ENCODE peak calls at places on chromosome 13, in nine cellular contexts. One of them, this sample, is unnamed.

GRCh38 chr13:50942630-50943311 is 33.2 kb downstream of the RNASEH2B start:
- DNase-seq in DMS153: no peak
- DNase-seq in left ventricle myocardium inferior: no peak
- DNase-seq in activated CD4-positive, alpha-beta memory T cell treated with anti-CD3 and anti-CD28 coated beads, Interleukin-2, amount 10 ng/mL, durations not matched to agents 7 days and 5 days: no peak
- DNase-seq in EL: no peak
- DNase-seq in mammary epithelial cell: no peak
- DNase-seq in epithelial cell of prostate: no peak
- DNase-seq in hepatic stellate cell: no peak
- DNase-seq in fibroblast of the aortic adventitia: no peak
- DNase-seq in this sample: no peak

GRCh38 chr13:47334173-47334572 is 437.3 kb upstream of the HTR2A start:
- DNase-seq in activated CD4-positive, alpha-beta memory T cell treated with anti-CD3 and anti-CD28 coated beads, Interleukin-2, amount 10 ng/mL, durations not matched to agents 7 days and 5 days: no peak
- DNase-seq in DMS153: no peak
- DNase-seq in epithelial cell of prostate: no peak
- DNase-seq in EL: peak
- DNase-seq in hepatic stellate cell: no peak
- DNase-seq in left ventricle myocardium inferior: no peak
- DNase-seq in mammary epithelial cell: no peak
- DNase-seq in fibroblast of the aortic adventitia: peak
- DNase-seq in this sample: no peak

GRCh38 chr13:95181586-95181985 is 119.7 kb downstream of the ABCC4 start:
- DNase-seq in hepatic stellate cell: no peak
- DNase-seq in activated CD4-positive, alpha-beta memory T cell treated with anti-CD3 and anti-CD28 coated beads, Interleukin-2, amount 10 ng/mL, durations not matched to agents 7 days and 5 days: no peak
- DNase-seq in mammary epithelial cell: no peak
- DNase-seq in DMS153: no peak
- DNase-seq in fibroblast of the aortic adventitia: no peak
- DNase-seq in EL: no peak
- DNase-seq in left ventricle myocardium inferior: no peak
- DNase-seq in epithelial cell of prostate: no peak
- DNase-seq in this sample: no peak

GRCh38 chr13:59444210-59444857 is 719.4 kb downstream of the DIAPH3 start:
- DNase-seq in fibroblast of the aortic adventitia: no peak
- DNase-seq in EL: no peak
- DNase-seq in epithelial cell of prostate: no peak
- DNase-seq in left ventricle myocardium inferior: no peak
- DNase-seq in hepatic stellate cell: no peak
- DNase-seq in mammary epithelial cell: no peak
- DNase-seq in DMS153: peak
- DNase-seq in activated CD4-positive, alpha-beta memory T cell treated with anti-CD3 and anti-CD28 coated beads, Interleukin-2, amount 10 ng/mL, durations not matched to agents 7 days and 5 days: no peak
- DNase-seq in this sample: no peak

GRCh38 chr13:98416408-98416807 is 160.5 kb downstream of the STK24 start:
- DNase-seq in DMS153: peak
- DNase-seq in hepatic stellate cell: no peak
- DNase-seq in epithelial cell of prostate: peak
- DNase-seq in EL: no peak
- DNase-seq in fibroblast of the aortic adventitia: no peak
- DNase-seq in activated CD4-positive, alpha-beta memory T cell treated with anti-CD3 and anti-CD28 coated beads, Interleukin-2, amount 10 ng/mL, durations not matched to agents 7 days and 5 days: no peak
- DNase-seq in mammary epithelial cell: no peak
- DNase-seq in left ventricle myocardium inferior: no peak
- DNase-seq in this sample: peak

GRCh38 chr13:23146811-23147245 is 34.0 kb upstream of the SGCG start:
- DNase-seq in activated CD4-positive, alpha-beta memory T cell treated with anti-CD3 and anti-CD28 coated beads, Interleukin-2, amount 10 ng/mL, durations not matched to agents 7 days and 5 days: no peak
- DNase-seq in fibroblast of the aortic adventitia: no peak
- DNase-seq in hepatic stellate cell: no peak
- DNase-seq in EL: no peak
- DNase-seq in DMS153: no peak
- DNase-seq in mammary epithelial cell: no peak
- DNase-seq in epithelial cell of prostate: no peak
- DNase-seq in left ventricle myocardium inferior: no peak
- DNase-seq in this sample: no peak

GRCh38 chr13:99119686-99120085 is 81.0 kb upstream of the UBAC2 start:
- DNase-seq in activated CD4-positive, alpha-beta memory T cell treated with anti-CD3 and anti-CD28 coated beads, Interleukin-2, amount 10 ng/mL, durations not matched to agents 7 days and 5 days: no peak
- DNase-seq in mammary epithelial cell: peak
- DNase-seq in EL: no peak
- DNase-seq in DMS153: no peak
- DNase-seq in epithelial cell of prostate: no peak
- DNase-seq in hepatic stellate cell: no peak
- DNase-seq in fibroblast of the aortic adventitia: no peak
- DNase-seq in left ventricle myocardium inferior: no peak
- DNase-seq in this sample: no peak

GRCh38 chr13:32734511-32734910 is 148.3 kb downstream of the PDS5B start:
- DNase-seq in activated CD4-positive, alpha-beta memory T cell treated with anti-CD3 and anti-CD28 coated beads, Interleukin-2, amount 10 ng/mL, durations not matched to agents 7 days and 5 days: no peak
- DNase-seq in epithelial cell of prostate: peak
- DNase-seq in DMS153: no peak
- DNase-seq in hepatic stellate cell: no peak
- DNase-seq in mammary epithelial cell: peak
- DNase-seq in left ventricle myocardium inferior: no peak
- DNase-seq in EL: peak
- DNase-seq in fibroblast of the aortic adventitia: peak
- DNase-seq in this sample: no peak

GRCh38 chr13:51397262-51397933 is 55.4 kb downstream of the INTS6 start:
- DNase-seq in hepatic stellate cell: peak
- DNase-seq in activated CD4-positive, alpha-beta memory T cell treated with anti-CD3 and anti-CD28 coated beads, Interleukin-2, amount 10 ng/mL, durations not matched to agents 7 days and 5 days: no peak
- DNase-seq in EL: peak
- DNase-seq in DMS153: no peak
- DNase-seq in mammary epithelial cell: no peak
- DNase-seq in left ventricle myocardium inferior: no peak
- DNase-seq in epithelial cell of prostate: no peak
- DNase-seq in fibroblast of the aortic adventitia: peak
- DNase-seq in this sample: no peak

This sample was measured in NCI-H2081 treated with DMSO at 0.1 percent for 48 hours.